ENCODE peak calls at places on chromosomes 11 and 22, in six cellular contexts. One of them, this sample, is unnamed.
A peak's percentile ranks its signal among the peaks of the same experiment; 100 is the strongest.

GRCh38 chr22:25404923-25405853 is 159.3 kb upstream of the GRK3 start:
- DNase-seq in Karpas-422: peak; percentile 76
- DNase-seq in brain microvascular endothelial cell: peak; percentile 31
- DNase-seq in GM23248: peak; percentile 94
- DNase-seq in CD8-positive, alpha-beta T cell: peak; percentile 54
- DNase-seq in lung: peak; percentile 74
- DNase-seq in this sample: peak; percentile 38

GRCh38 chr22:40616578-40616977 is 19.9 kb downstream of the MRTFA start:
- DNase-seq in Karpas-422: no peak
- DNase-seq in CD8-positive, alpha-beta T cell: no peak
- DNase-seq in GM23248: no peak
- DNase-seq in lung: no peak
- DNase-seq in brain microvascular endothelial cell: no peak
- DNase-seq in this sample: no peak

GRCh38 chr11:57604289-57605010 is 7.0 kb downstream of the SERPING1 start:
- DNase-seq in Karpas-422: no peak
- DNase-seq in lung: no peak
- DNase-seq in CD8-positive, alpha-beta T cell: no peak
- DNase-seq in brain microvascular endothelial cell: no peak
- DNase-seq in GM23248: no peak
- DNase-seq in this sample: no peak

GRCh38 chr11:119518746-119519382 is 95.9 kb upstream of the THY1 start:
- DNase-seq in brain microvascular endothelial cell: peak; percentile 47
- DNase-seq in GM23248: peak; percentile 58
- DNase-seq in CD8-positive, alpha-beta T cell: no peak
- DNase-seq in lung: no peak
- DNase-seq in Karpas-422: peak; percentile 53
- DNase-seq in this sample: peak; percentile 31

GRCh38 chr11:68107689-68108088 is 13.5 kb downstream of the CHKA start:
- DNase-seq in GM23248: no peak
- DNase-seq in Karpas-422: no peak
- DNase-seq in CD8-positive, alpha-beta T cell: no peak
- DNase-seq in brain microvascular endothelial cell: no peak
- DNase-seq in lung: no peak
- DNase-seq in this sample: no peak

GRCh38 chr11:116376547-116376946 is 396.2 kb downstream of the BUD13 start:
- DNase-seq in lung: no peak
- DNase-seq in CD8-positive, alpha-beta T cell: no peak
- DNase-seq in brain microvascular endothelial cell: no peak
- DNase-seq in GM23248: no peak
- DNase-seq in Karpas-422: no peak
- DNase-seq in this sample: no peak

GRCh38 chr11:9982796-9983579 is 311.0 kb downstream of the SBF2 start:
- DNase-seq in Karpas-422: no peak
- DNase-seq in GM23248: no peak
- DNase-seq in brain microvascular endothelial cell: peak; percentile 80
- DNase-seq in lung: no peak
- DNase-seq in CD8-positive, alpha-beta T cell: no peak
- DNase-seq in this sample: peak; percentile 38

GRCh38 chr22:45493286-45493771 is 9.4 kb upstream of the FBLN1 start:
- DNase-seq in lung: no peak
- DNase-seq in CD8-positive, alpha-beta T cell: no peak
- DNase-seq in Karpas-422: no peak
- DNase-seq in brain microvascular endothelial cell: no peak
- DNase-seq in GM23248: peak; percentile 75
- DNase-seq in this sample: peak; percentile 72

GRCh38 chr11:111308140-111308539 is 9.8 kb downstream of the POU2AF3 start:
- DNase-seq in brain microvascular endothelial cell: no peak
- DNase-seq in CD8-positive, alpha-beta T cell: no peak
- DNase-seq in GM23248: no peak
- DNase-seq in lung: peak; percentile 61
- DNase-seq in Karpas-422: no peak
- DNase-seq in this sample: no peak

GRCh38 chr22:20885557-20886323 is 26.9 kb downstream of the SNAP29 start:
- DNase-seq in brain microvascular endothelial cell: peak; percentile 73
- DNase-seq in GM23248: peak; percentile 87
- DNase-seq in CD8-positive, alpha-beta T cell: peak; percentile 38
- DNase-seq in lung: peak; percentile 87
- DNase-seq in Karpas-422: peak; percentile 74
- DNase-seq in this sample: peak; percentile 75

GRCh38 chr22:27380826-27381225 is 420.7 kb downstream of the MN1 start:
- DNase-seq in GM23248: no peak
- DNase-seq in CD8-positive, alpha-beta T cell: no peak
- DNase-seq in lung: no peak
- DNase-seq in brain microvascular endothelial cell: no peak
- DNase-seq in Karpas-422: peak; percentile 69
- DNase-seq in this sample: no peak

GRCh38 chr22:45006101-45006872 is 3.5 kb downstream of the PHF21B start:
- DNase-seq in CD8-positive, alpha-beta T cell: no peak
- DNase-seq in Karpas-422: peak; percentile 26
- DNase-seq in lung: no peak
- DNase-seq in brain microvascular endothelial cell: no peak
- DNase-seq in GM23248: peak; percentile 6
- DNase-seq in this sample: no peak

GRCh38 chr11:11972148-11972547 is 36.3 kb downstream of the DKK3 start:
- DNase-seq in CD8-positive, alpha-beta T cell: no peak
- DNase-seq in GM23248: no peak
- DNase-seq in lung: peak; percentile 22
- DNase-seq in Karpas-422: no peak
- DNase-seq in brain microvascular endothelial cell: no peak
- DNase-seq in this sample: no peak

GRCh38 chr11:65116370-65117205 is 913 bp downstream of the ZNHIT2 start:
- DNase-seq in brain microvascular endothelial cell: no peak
- DNase-seq in GM23248: peak; percentile 96
- DNase-seq in CD8-positive, alpha-beta T cell: peak; percentile 75
- DNase-seq in lung: no peak
- DNase-seq in Karpas-422: peak; percentile 82
- DNase-seq in this sample: peak; percentile 62

GRCh38 chr22:39938509-39938908 is 21.7 kb upstream of the TMA7B start:
- DNase-seq in brain microvascular endothelial cell: no peak
- DNase-seq in GM23248: no peak
- DNase-seq in lung: no peak
- DNase-seq in CD8-positive, alpha-beta T cell: peak; percentile 51
- DNase-seq in Karpas-422: no peak
- DNase-seq in this sample: no peak

GRCh38 chr11:128590587-128590986 is 3.2 kb upstream of the ETS1 start:
- DNase-seq in GM23248: no peak
- DNase-seq in Karpas-422: no peak
- DNase-seq in CD8-positive, alpha-beta T cell: no peak
- DNase-seq in lung: no peak
- DNase-seq in brain microvascular endothelial cell: no peak
- DNase-seq in this sample: no peak

GRCh38 chr22:19355413-19356157 is 64.1 kb upstream of the CLTCL1 start:
- DNase-seq in GM23248: no peak
- DNase-seq in CD8-positive, alpha-beta T cell: no peak
- DNase-seq in Karpas-422: no peak
- DNase-seq in lung: no peak
- DNase-seq in brain microvascular endothelial cell: no peak
- DNase-seq in this sample: no peak

GRCh38 chr11:64040684-64041267 is 5.0 kb downstream of the FLRT1 start:
- DNase-seq in Karpas-422: peak; percentile 64
- DNase-seq in brain microvascular endothelial cell: no peak
- DNase-seq in CD8-positive, alpha-beta T cell: no peak
- DNase-seq in GM23248: no peak
- DNase-seq in lung: no peak
- DNase-seq in this sample: no peak

GRCh38 chr22:36327922-36328551 is 59.7 kb downstream of the MYH9 start:
- DNase-seq in CD8-positive, alpha-beta T cell: peak; percentile 68
- DNase-seq in Karpas-422: no peak
- DNase-seq in lung: no peak
- DNase-seq in GM23248: peak; percentile 40
- DNase-seq in brain microvascular endothelial cell: no peak
- DNase-seq in this sample: no peak
- H3K36me3 ChIP-seq in CD8-positive, alpha-beta T cell: peaks cover 57% of the 10 kb centered on the region
- H3K36me3 ChIP-seq in Karpas-422: peaks cover 17% of the 10 kb centered on the region
- H3K36me3 ChIP-seq in lung: peaks cover 4% of the 10 kb centered on the region
- H3K36me3 ChIP-seq in GM23248: peaks cover 21% of the 10 kb centered on the region
- H3K36me3 ChIP-seq in brain microvascular endothelial cell: peaks cover 89% of the 10 kb centered on the region
- H3K36me3 ChIP-seq in this sample: peaks cover 96% of the 10 kb centered on the region

GRCh38 chr22:17875631-17876030 is 101.4 kb upstream of the BID start:
- DNase-seq in GM23248: no peak
- DNase-seq in CD8-positive, alpha-beta T cell: no peak
- DNase-seq in lung: no peak
- DNase-seq in Karpas-422: no peak
- DNase-seq in brain microvascular endothelial cell: no peak
- DNase-seq in this sample: no peak
- H3K36me3 ChIP-seq in GM23248: peaks cover 6% of the 10 kb centered on the region
- H3K36me3 ChIP-seq in CD8-positive, alpha-beta T cell: peaks cover 8% of the 10 kb centered on the region
- H3K36me3 ChIP-seq in lung: peaks cover 9% of the 10 kb centered on the region
- H3K36me3 ChIP-seq in Karpas-422: peaks cover 28% of the 10 kb centered on the region
- H3K36me3 ChIP-seq in brain microvascular endothelial cell: peaks cover 9% of the 10 kb centered on the region
- H3K36me3 ChIP-seq in this sample: peaks cover 56% of the 10 kb centered on the region

DNA sequence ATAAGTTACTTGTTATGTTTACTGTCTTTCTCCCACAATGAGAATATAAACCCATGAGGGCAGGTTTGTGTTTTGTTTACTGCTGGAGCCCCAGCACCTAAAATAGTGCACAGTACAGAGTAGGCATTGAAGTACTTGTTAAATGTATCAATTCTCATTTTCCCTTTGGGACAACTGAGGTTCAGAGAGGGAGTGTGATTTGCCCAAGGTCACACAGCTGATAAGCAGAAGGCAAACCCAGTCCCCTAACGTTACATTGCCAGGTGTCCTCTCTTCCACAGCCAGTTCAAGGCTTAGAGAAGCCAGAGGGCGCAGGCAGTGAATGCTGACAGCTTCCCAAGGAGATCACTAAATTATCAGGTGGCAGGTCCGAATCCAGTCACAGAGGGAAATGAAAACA is 16.8 kb downstream of the ZMAT5 start:
- DNase-seq in lung: no peak
- DNase-seq in Karpas-422: no peak
- DNase-seq in GM23248: no peak
- DNase-seq in brain microvascular endothelial cell: no peak
- DNase-seq in CD8-positive, alpha-beta T cell: no peak
- DNase-seq in this sample: no peak
- H3K36me3 ChIP-seq in lung: peaks cover 5% of the 10 kb centered on the region
- H3K36me3 ChIP-seq in Karpas-422: no peaks in the 10 kb centered on the region
- H3K36me3 ChIP-seq in GM23248: no peaks in the 10 kb centered on the region
- H3K36me3 ChIP-seq in brain microvascular endothelial cell: no peaks in the 10 kb centered on the region
- H3K36me3 ChIP-seq in CD8-positive, alpha-beta T cell: peaks cover 15% of the 10 kb centered on the region
- H3K36me3 ChIP-seq in this sample: no peaks in the 10 kb centered on the region

DNA sequence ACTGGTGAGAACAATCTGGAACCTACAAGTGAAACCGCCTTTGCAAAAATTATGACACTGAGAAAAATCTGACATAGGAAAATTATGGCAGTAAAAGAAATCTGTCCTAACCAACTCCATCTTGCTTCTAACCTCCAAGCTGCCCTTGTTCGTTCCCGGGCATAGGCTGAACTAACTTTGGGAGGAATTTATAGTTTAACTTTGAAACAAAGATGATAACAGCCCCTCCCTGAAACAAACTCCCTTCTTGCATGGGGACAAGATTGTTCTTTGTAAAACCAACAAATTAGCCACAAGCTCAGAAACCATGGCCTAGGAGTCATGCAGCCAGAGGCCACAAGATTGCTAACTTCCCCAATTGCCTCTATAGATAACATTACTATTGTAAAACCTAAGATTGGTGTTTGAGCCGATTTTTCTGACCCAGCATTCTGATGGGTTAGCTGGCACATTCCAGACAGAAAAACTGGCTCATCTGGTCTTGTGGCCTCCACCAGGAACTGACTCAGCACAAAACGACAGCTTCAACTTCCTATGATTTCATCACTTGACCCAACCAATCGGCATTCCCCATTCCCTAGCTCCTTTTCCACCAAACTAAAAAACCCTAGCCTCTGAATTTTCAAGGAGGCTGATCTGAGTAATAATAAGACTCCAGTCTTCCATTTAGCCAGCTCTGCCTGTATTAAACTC is 3.6 kb upstream of the CCDC81 start:
- DNase-seq in brain microvascular endothelial cell: peak; percentile 76
- DNase-seq in Karpas-422: no peak
- DNase-seq in lung: no peak
- DNase-seq in GM23248: peak; percentile 79
- DNase-seq in CD8-positive, alpha-beta T cell: no peak
- DNase-seq in this sample: no peak
- H3K36me3 ChIP-seq in brain microvascular endothelial cell: no peaks in the 10 kb centered on the region
- H3K36me3 ChIP-seq in Karpas-422: no peaks in the 10 kb centered on the region
- H3K36me3 ChIP-seq in lung: no peaks in the 10 kb centered on the region
- H3K36me3 ChIP-seq in GM23248: no peaks in the 10 kb centered on the region
- H3K36me3 ChIP-seq in CD8-positive, alpha-beta T cell: no peaks in the 10 kb centered on the region
- H3K36me3 ChIP-seq in this sample: no peaks in the 10 kb centered on the region

GRCh38 chr22:46714550-46714949 is 23.5 kb downstream of the CERK start:
- DNase-seq in CD8-positive, alpha-beta T cell: no peak
- DNase-seq in lung: no peak
- DNase-seq in brain microvascular endothelial cell: no peak
- DNase-seq in Karpas-422: no peak
- DNase-seq in GM23248: peak; percentile 54
- DNase-seq in this sample: no peak
- H3K36me3 ChIP-seq in CD8-positive, alpha-beta T cell: peaks cover 52% of the 10 kb centered on the region
- H3K36me3 ChIP-seq in lung: peaks cover 28% of the 10 kb centered on the region
- H3K36me3 ChIP-seq in brain microvascular endothelial cell: peaks cover 39% of the 10 kb centered on the region
- H3K36me3 ChIP-seq in Karpas-422: peaks cover 50% of the 10 kb centered on the region
- H3K36me3 ChIP-seq in GM23248: peaks cover 36% of the 10 kb centered on the region
- H3K36me3 ChIP-seq in this sample: peaks cover 42% of the 10 kb centered on the region

GRCh38 chr11:121539000-121539399 is 86.2 kb upstream of the SORL1-AS1 start:
- DNase-seq in lung: no peak
- DNase-seq in brain microvascular endothelial cell: no peak
- DNase-seq in Karpas-422: no peak
- DNase-seq in GM23248: no peak
- DNase-seq in CD8-positive, alpha-beta T cell: no peak
- DNase-seq in this sample: no peak

GRCh38 chr11:121535122-121535796 is 82.5 kb upstream of the SORL1-AS1 start:
- DNase-seq in CD8-positive, alpha-beta T cell: no peak
- DNase-seq in GM23248: peak; percentile 72
- DNase-seq in Karpas-422: no peak
- DNase-seq in lung: no peak
- DNase-seq in brain microvascular endothelial cell: no peak
- DNase-seq in this sample: no peak

GRCh38 chr11:121540627-121541026 is 87.9 kb upstream of the SORL1-AS1 start:
- DNase-seq in brain microvascular endothelial cell: no peak
- DNase-seq in CD8-positive, alpha-beta T cell: no peak
- DNase-seq in Karpas-422: no peak
- DNase-seq in lung: no peak
- DNase-seq in GM23248: no peak
- DNase-seq in this sample: no peak

GRCh38 chr11:121536116-121536515 is 83.3 kb upstream of the SORL1-AS1 start:
- DNase-seq in brain microvascular endothelial cell: no peak
- DNase-seq in lung: no peak
- DNase-seq in CD8-positive, alpha-beta T cell: no peak
- DNase-seq in GM23248: no peak
- DNase-seq in Karpas-422: peak; percentile 47
- DNase-seq in this sample: no peak

DNA sequence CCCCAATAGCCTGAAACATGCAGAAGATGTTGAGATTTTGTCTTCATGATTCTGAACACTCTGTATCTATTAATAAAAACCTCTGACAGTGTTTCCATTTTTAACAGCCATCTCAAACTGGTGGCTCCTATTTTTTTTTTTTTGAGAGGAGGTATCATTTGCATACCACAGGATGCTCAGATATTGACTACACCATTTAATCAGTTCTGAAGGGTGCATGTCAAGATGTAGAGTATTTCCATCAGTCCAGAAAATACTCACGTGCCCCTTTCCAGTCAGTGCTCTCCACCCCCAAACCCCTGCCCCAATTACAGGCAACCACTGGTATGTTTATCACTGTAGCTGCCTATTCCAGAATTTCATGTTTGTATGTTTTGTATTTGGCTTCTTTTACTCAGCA is 85.3 kb upstream of the SORL1-AS1 start:
- DNase-seq in brain microvascular endothelial cell: no peak
- DNase-seq in Karpas-422: peak; percentile 60
- DNase-seq in GM23248: no peak
- DNase-seq in CD8-positive, alpha-beta T cell: no peak
- DNase-seq in lung: no peak
- DNase-seq in this sample: no peak
- H3K36me3 ChIP-seq in brain microvascular endothelial cell: no peaks in the 10 kb centered on the region
- H3K36me3 ChIP-seq in Karpas-422: peaks cover 32% of the 10 kb centered on the region
- H3K36me3 ChIP-seq in GM23248: no peaks in the 10 kb centered on the region
- H3K36me3 ChIP-seq in CD8-positive, alpha-beta T cell: peaks cover 45% of the 10 kb centered on the region
- H3K36me3 ChIP-seq in lung: no peaks in the 10 kb centered on the region
- H3K36me3 ChIP-seq in this sample: no peaks in the 10 kb centered on the region

GRCh38 chr11:17117262-17117661 is 39.8 kb upstream of the RPS13 start:
- DNase-seq in GM23248: no peak
- DNase-seq in brain microvascular endothelial cell: no peak
- DNase-seq in Karpas-422: no peak
- DNase-seq in CD8-positive, alpha-beta T cell: no peak
- DNase-seq in lung: no peak
- DNase-seq in this sample: no peak
- H3K36me3 ChIP-seq in GM23248: peaks cover 41% of the 10 kb centered on the region
- H3K36me3 ChIP-seq in brain microvascular endothelial cell: peaks cover 8% of the 10 kb centered on the region
- H3K36me3 ChIP-seq in Karpas-422: peaks cover 39% of the 10 kb centered on the region
- H3K36me3 ChIP-seq in CD8-positive, alpha-beta T cell: peaks cover 8% of the 10 kb centered on the region
- H3K36me3 ChIP-seq in lung: peaks cover 5% of the 10 kb centered on the region
- H3K36me3 ChIP-seq in this sample: no peaks in the 10 kb centered on the region

This sample was measured in MG63.